ENCODE peak calls at places on chromosomes 1 and 21, in eight cellular contexts. One of them, this sample, is unnamed.

GRCh38 chr1:236997882-236998281 is 6.4 kb downstream of the MT1HL1 start:
- DNase-seq in T1000: no peak
- DNase-seq in astrocyte of the spinal cord: no peak
- DNase-seq in ELR: no peak
- DNase-seq in GM23338: peak
- DNase-seq in Daoy: no peak
- DNase-seq in brain pericyte: no peak
- DNase-seq in Right ventricle myocardium superior: peak
- DNase-seq in this sample: no peak

GRCh38 chr21:31873696-31874599 is 1.1 kb downstream of the HUNK start:
- DNase-seq in T1000: peak
- DNase-seq in Right ventricle myocardium superior: peak
- DNase-seq in GM23338: peak
- DNase-seq in brain pericyte: no peak
- DNase-seq in Daoy: peak
- DNase-seq in astrocyte of the spinal cord: no peak
- DNase-seq in ELR: no peak
- DNase-seq in this sample: no peak

GRCh38 chr1:84936116-84936810 is 43.3 kb upstream of the LPAR3 start:
- DNase-seq in GM23338: peak
- DNase-seq in astrocyte of the spinal cord: peak
- DNase-seq in ELR: peak
- DNase-seq in T1000: peak
- DNase-seq in Right ventricle myocardium superior: no peak
- DNase-seq in Daoy: peak
- DNase-seq in brain pericyte: no peak
- DNase-seq in this sample: no peak

GRCh38 chr1:229845410-229846138 is 219.5 kb downstream of the URB2 start:
- DNase-seq in T1000: no peak
- DNase-seq in GM23338: no peak
- DNase-seq in ELR: no peak
- DNase-seq in brain pericyte: no peak
- DNase-seq in Right ventricle myocardium superior: no peak
- DNase-seq in Daoy: no peak
- DNase-seq in astrocyte of the spinal cord: no peak
- DNase-seq in this sample: no peak

GRCh38 chr1:18684306-18684705 is 53.7 kb downstream of the PAX7 start:
- DNase-seq in astrocyte of the spinal cord: no peak
- DNase-seq in GM23338: no peak
- DNase-seq in brain pericyte: no peak
- DNase-seq in Right ventricle myocardium superior: no peak
- DNase-seq in ELR: no peak
- DNase-seq in T1000: no peak
- DNase-seq in Daoy: no peak
- DNase-seq in this sample: no peak

GRCh38 chr21:35664683-35665082 is 395.6 kb downstream of the SETD4 start:
- DNase-seq in brain pericyte: no peak
- DNase-seq in ELR: peak
- DNase-seq in astrocyte of the spinal cord: peak
- DNase-seq in Right ventricle myocardium superior: no peak
- DNase-seq in GM23338: no peak
- DNase-seq in T1000: no peak
- DNase-seq in Daoy: peak
- DNase-seq in this sample: no peak

GRCh38 chr1:21381354-21381753 is 58.6 kb upstream of the NBPF3 start:
- DNase-seq in brain pericyte: no peak
- DNase-seq in astrocyte of the spinal cord: no peak
- DNase-seq in Daoy: no peak
- DNase-seq in Right ventricle myocardium superior: no peak
- DNase-seq in T1000: no peak
- DNase-seq in GM23338: no peak
- DNase-seq in ELR: no peak
- DNase-seq in this sample: no peak

GRCh38 chr1:12191242-12192032 is 24.6 kb downstream of the TNFRSF1B start:
- DNase-seq in GM23338: peak
- DNase-seq in T1000: no peak
- DNase-seq in ELR: no peak
- DNase-seq in Daoy: no peak
- DNase-seq in astrocyte of the spinal cord: no peak
- DNase-seq in Right ventricle myocardium superior: no peak
- DNase-seq in brain pericyte: no peak
- DNase-seq in this sample: no peak

GRCh38 chr1:206469933-206470691 is at the start of gene IKBKE:
- DNase-seq in T1000: peak
- DNase-seq in Daoy: peak
- DNase-seq in ELR: peak
- DNase-seq in Right ventricle myocardium superior: peak
- DNase-seq in GM23338: peak
- DNase-seq in brain pericyte: no peak
- DNase-seq in astrocyte of the spinal cord: peak
- DNase-seq in this sample: no peak

GRCh38 chr1:65698590-65698989 is 94.1 kb upstream of the PDE4B start:
- DNase-seq in Daoy: no peak
- DNase-seq in GM23338: no peak
- DNase-seq in astrocyte of the spinal cord: no peak
- DNase-seq in ELR: no peak
- DNase-seq in T1000: no peak
- DNase-seq in brain pericyte: no peak
- DNase-seq in Right ventricle myocardium superior: no peak
- DNase-seq in this sample: no peak

GRCh38 chr21:14523234-14523633 is 22.9 kb downstream of the SAMSN1 start:
- DNase-seq in T1000: no peak
- DNase-seq in brain pericyte: no peak
- DNase-seq in Daoy: no peak
- DNase-seq in astrocyte of the spinal cord: no peak
- DNase-seq in ELR: no peak
- DNase-seq in Right ventricle myocardium superior: no peak
- DNase-seq in GM23338: no peak
- DNase-seq in this sample: no peak

GRCh38 chr1:178684542-178685000 is 40.5 kb upstream of the RALGPS2 start:
- DNase-seq in GM23338: no peak
- DNase-seq in brain pericyte: peak
- DNase-seq in astrocyte of the spinal cord: peak
- DNase-seq in T1000: no peak
- DNase-seq in Right ventricle myocardium superior: no peak
- DNase-seq in Daoy: peak
- DNase-seq in ELR: peak
- DNase-seq in this sample: no peak

GRCh38 chr1:17586172-17586963 is 46.9 kb downstream of the ARHGEF10L start:
- DNase-seq in GM23338: peak
- DNase-seq in ELR: peak
- DNase-seq in brain pericyte: no peak
- DNase-seq in Daoy: peak
- DNase-seq in Right ventricle myocardium superior: no peak
- DNase-seq in T1000: peak
- DNase-seq in astrocyte of the spinal cord: peak
- DNase-seq in this sample: no peak

GRCh38 chr1:223831755-223832636 is 13.8 kb downstream of the TP53BP2 start:
- DNase-seq in brain pericyte: no peak
- DNase-seq in Daoy: no peak
- DNase-seq in Right ventricle myocardium superior: no peak
- DNase-seq in ELR: peak
- DNase-seq in T1000: no peak
- DNase-seq in astrocyte of the spinal cord: peak
- DNase-seq in GM23338: no peak
- DNase-seq in this sample: no peak

GRCh38 chr1:192951961-192952460 is 107.1 kb downstream of the UCHL5 start:
- DNase-seq in Daoy: peak
- DNase-seq in T1000: no peak
- DNase-seq in ELR: peak
- DNase-seq in astrocyte of the spinal cord: peak
- DNase-seq in Right ventricle myocardium superior: no peak
- DNase-seq in brain pericyte: peak
- DNase-seq in GM23338: no peak
- DNase-seq in this sample: no peak

GRCh38 chr1:187433598-187433997 is 604.8 kb downstream of the PLA2G4A start:
- DNase-seq in Right ventricle myocardium superior: no peak
- DNase-seq in ELR: peak
- DNase-seq in brain pericyte: no peak
- DNase-seq in T1000: no peak
- DNase-seq in GM23338: no peak
- DNase-seq in Daoy: no peak
- DNase-seq in astrocyte of the spinal cord: peak
- DNase-seq in this sample: no peak

GRCh38 chr1:158199840-158200239 is 19.1 kb downstream of the CD1D start:
- DNase-seq in GM23338: no peak
- DNase-seq in ELR: no peak
- DNase-seq in astrocyte of the spinal cord: no peak
- DNase-seq in T1000: no peak
- DNase-seq in Daoy: peak
- DNase-seq in brain pericyte: no peak
- DNase-seq in Right ventricle myocardium superior: no peak
- DNase-seq in this sample: no peak

GRCh38 chr1:228006034-228006792 is 585 bp upstream of the WNT3A start:
- DNase-seq in GM23338: peak
- DNase-seq in brain pericyte: no peak
- DNase-seq in astrocyte of the spinal cord: no peak
- DNase-seq in ELR: no peak
- DNase-seq in Daoy: no peak
- DNase-seq in Right ventricle myocardium superior: no peak
- DNase-seq in T1000: no peak
- DNase-seq in this sample: no peak

GRCh38 chr1:19313636-19313959 is 1.5 kb downstream of the SLC66A1 start:
- DNase-seq in astrocyte of the spinal cord: no peak
- DNase-seq in ELR: no peak
- DNase-seq in brain pericyte: no peak
- DNase-seq in Daoy: no peak
- DNase-seq in T1000: no peak
- DNase-seq in Right ventricle myocardium superior: no peak
- DNase-seq in GM23338: no peak
- DNase-seq in this sample: no peak

GRCh38 chr21:28776251-28776650 is 216.4 kb downstream of the LTN1 start:
- DNase-seq in GM23338: no peak
- DNase-seq in astrocyte of the spinal cord: peak
- DNase-seq in Right ventricle myocardium superior: no peak
- DNase-seq in Daoy: no peak
- DNase-seq in T1000: peak
- DNase-seq in brain pericyte: no peak
- DNase-seq in ELR: peak
- DNase-seq in this sample: no peak

GRCh38 chr1:86872086-86872485 is 41.8 kb downstream of the SELENOF start:
- DNase-seq in GM23338: no peak
- DNase-seq in Right ventricle myocardium superior: no peak
- DNase-seq in brain pericyte: no peak
- DNase-seq in astrocyte of the spinal cord: no peak
- DNase-seq in T1000: no peak
- DNase-seq in ELR: peak
- DNase-seq in Daoy: no peak
- DNase-seq in this sample: no peak

GRCh38 chr1:161994153-161994814 is 29.4 kb downstream of the OLFML2B start:
- DNase-seq in T1000: no peak
- DNase-seq in brain pericyte: no peak
- DNase-seq in astrocyte of the spinal cord: peak
- DNase-seq in Daoy: no peak
- DNase-seq in ELR: peak
- DNase-seq in Right ventricle myocardium superior: peak
- DNase-seq in GM23338: no peak
- DNase-seq in this sample: no peak

GRCh38 chr1:154155282-154155681 is 409 bp upstream of the NUP210L start:
- DNase-seq in Daoy: peak
- DNase-seq in astrocyte of the spinal cord: peak
- DNase-seq in ELR: no peak
- DNase-seq in Right ventricle myocardium superior: peak
- DNase-seq in GM23338: peak
- DNase-seq in T1000: no peak
- DNase-seq in brain pericyte: no peak
- DNase-seq in this sample: no peak

GRCh38 chr1:212824201-212824600 is 23.2 kb downstream of the SPATA45 start:
- DNase-seq in brain pericyte: no peak
- DNase-seq in T1000: no peak
- DNase-seq in ELR: no peak
- DNase-seq in Daoy: no peak
- DNase-seq in Right ventricle myocardium superior: no peak
- DNase-seq in astrocyte of the spinal cord: no peak
- DNase-seq in GM23338: no peak
- DNase-seq in this sample: no peak

GRCh38 chr1:229341811-229342304 is 989 bp downstream of the CCSAP start:
- DNase-seq in astrocyte of the spinal cord: peak
- DNase-seq in ELR: peak
- DNase-seq in GM23338: peak
- DNase-seq in brain pericyte: no peak
- DNase-seq in T1000: no peak
- DNase-seq in Right ventricle myocardium superior: no peak
- DNase-seq in Daoy: no peak
- DNase-seq in this sample: no peak

GRCh38 chr1:40625476-40626382 is 39.8 kb downstream of the RIMS3 start:
- DNase-seq in astrocyte of the spinal cord: peak
- DNase-seq in brain pericyte: no peak
- DNase-seq in Right ventricle myocardium superior: no peak
- DNase-seq in GM23338: no peak
- DNase-seq in T1000: no peak
- DNase-seq in Daoy: peak
- DNase-seq in ELR: peak
- DNase-seq in this sample: no peak

GRCh38 chr1:46538147-46538546 is 13.3 kb downstream of the KNCN start:
- DNase-seq in astrocyte of the spinal cord: no peak
- DNase-seq in Daoy: no peak
- DNase-seq in ELR: no peak
- DNase-seq in T1000: no peak
- DNase-seq in GM23338: no peak
- DNase-seq in brain pericyte: no peak
- DNase-seq in Right ventricle myocardium superior: no peak
- DNase-seq in this sample: no peak

GRCh38 chr21:25903599-25903998 is 168.8 kb downstream of the GABPA start:
- DNase-seq in astrocyte of the spinal cord: no peak
- DNase-seq in T1000: no peak
- DNase-seq in brain pericyte: no peak
- DNase-seq in ELR: no peak
- DNase-seq in Daoy: no peak
- DNase-seq in Right ventricle myocardium superior: no peak
- DNase-seq in GM23338: no peak
- DNase-seq in this sample: no peak

GRCh38 chr1:87673748-87674147 is 345.1 kb downstream of the LMO4 start:
- DNase-seq in brain pericyte: no peak
- DNase-seq in T1000: no peak
- DNase-seq in Right ventricle myocardium superior: no peak
- DNase-seq in ELR: no peak
- DNase-seq in astrocyte of the spinal cord: no peak
- DNase-seq in Daoy: no peak
- DNase-seq in GM23338: peak
- DNase-seq in this sample: no peak

GRCh38 chr1:187476671-187477070 is 647.9 kb downstream of the PLA2G4A start:
- DNase-seq in GM23338: peak
- DNase-seq in brain pericyte: no peak
- DNase-seq in astrocyte of the spinal cord: peak
- DNase-seq in ELR: peak
- DNase-seq in Right ventricle myocardium superior: no peak
- DNase-seq in T1000: no peak
- DNase-seq in Daoy: no peak
- DNase-seq in this sample: no peak

GRCh38 chr1:100023482-100023881 is 53.7 kb downstream of the SLC35A3 start:
- DNase-seq in astrocyte of the spinal cord: no peak
- DNase-seq in T1000: no peak
- DNase-seq in ELR: no peak
- DNase-seq in brain pericyte: no peak
- DNase-seq in Daoy: no peak
- DNase-seq in Right ventricle myocardium superior: no peak
- DNase-seq in GM23338: no peak
- DNase-seq in this sample: no peak

GRCh38 chr1:221511797-221512196 is 230.1 kb downstream of the DUSP10 start:
- DNase-seq in T1000: no peak
- DNase-seq in Daoy: no peak
- DNase-seq in GM23338: no peak
- DNase-seq in Right ventricle myocardium superior: no peak
- DNase-seq in brain pericyte: no peak
- DNase-seq in astrocyte of the spinal cord: no peak
- DNase-seq in ELR: no peak
- DNase-seq in this sample: no peak

GRCh38 chr1:33433509-33434362 is 2.8 kb upstream of the PHC2 start:
- DNase-seq in brain pericyte: peak
- DNase-seq in Daoy: peak
- DNase-seq in ELR: peak
- DNase-seq in Right ventricle myocardium superior: no peak
- DNase-seq in T1000: peak
- DNase-seq in GM23338: no peak
- DNase-seq in astrocyte of the spinal cord: peak
- DNase-seq in this sample: no peak

GRCh38 chr21:35316933-35317332 is 267.8 kb upstream of the RUNX1 start:
- DNase-seq in ELR: peak
- DNase-seq in Daoy: peak
- DNase-seq in T1000: no peak
- DNase-seq in Right ventricle myocardium superior: no peak
- DNase-seq in astrocyte of the spinal cord: peak
- DNase-seq in GM23338: no peak
- DNase-seq in brain pericyte: no peak
- DNase-seq in this sample: no peak

This sample was measured in activated naive CD8-positive, alpha-beta T cell treated with anti-CD3 and anti-CD28 coated beads, Interleukin-2, amount 50 U/mL, for 16 hours.